ENCODE peak calls at places on chromosomes 1 and 21, in five cellular contexts. One of them, this sample, is unnamed.

GRCh38 chr1:20259646-20260045 is 31.0 kb upstream of the VWA5B1 start:
- DNase-seq in psoas muscle: no peak
- DNase-seq in GM03348: no peak
- DNase-seq in trophoblast cell: no peak
- DNase-seq in right lobe of liver: no peak
- DNase-seq in this sample: no peak

GRCh38 chr1:9186976-9187375 is 47.6 kb upstream of the H6PD start:
- DNase-seq in psoas muscle: no peak
- DNase-seq in GM03348: no peak
- DNase-seq in trophoblast cell: no peak
- DNase-seq in right lobe of liver: no peak
- DNase-seq in this sample: no peak

GRCh38 chr1:200979574-200980451 is 43.7 kb downstream of the KIF21B start:
- DNase-seq in psoas muscle: no peak
- DNase-seq in GM03348: no peak
- DNase-seq in trophoblast cell: peak; percentile 19
- DNase-seq in right lobe of liver: no peak
- DNase-seq in this sample: peak; percentile 47

GRCh38 chr1:4219826-4220225 is 319.8 kb upstream of the C1orf174 start:
- DNase-seq in psoas muscle: no peak
- DNase-seq in GM03348: no peak
- DNase-seq in trophoblast cell: no peak
- DNase-seq in right lobe of liver: no peak
- DNase-seq in this sample: no peak

GRCh38 chr21:42137191-42137913 is 66.2 kb downstream of the UMODL1 start:
- DNase-seq in psoas muscle: no peak
- DNase-seq in GM03348: no peak
- DNase-seq in trophoblast cell: no peak
- DNase-seq in right lobe of liver: peak; percentile 35
- DNase-seq in this sample: no peak

GRCh38 chr1:176205322-176205914 is 1.7 kb downstream of the COP1 start:
- DNase-seq in psoas muscle: no peak
- DNase-seq in GM03348: peak; percentile 10
- DNase-seq in trophoblast cell: no peak
- DNase-seq in right lobe of liver: no peak
- DNase-seq in this sample: no peak

GRCh38 chr1:6126028-6126427 is 54.1 kb downstream of the CHD5 start:
- DNase-seq in psoas muscle: no peak
- DNase-seq in GM03348: no peak
- DNase-seq in trophoblast cell: no peak
- DNase-seq in right lobe of liver: peak; percentile 30
- DNase-seq in this sample: no peak

GRCh38 chr1:46830665-46831322 is 31.9 kb downstream of the CYP4B1 start:
- DNase-seq in psoas muscle: no peak
- DNase-seq in GM03348: no peak
- DNase-seq in trophoblast cell: no peak
- DNase-seq in right lobe of liver: no peak
- DNase-seq in this sample: no peak

GRCh38 chr1:172948457-172948856 is 102.3 kb downstream of the TNFSF18 start:
- DNase-seq in psoas muscle: no peak
- DNase-seq in GM03348: peak; percentile 51
- DNase-seq in trophoblast cell: no peak
- DNase-seq in right lobe of liver: no peak
- DNase-seq in this sample: no peak

GRCh38 chr1:10721381-10722321 is 74.8 kb downstream of the CASZ1 start:
- DNase-seq in psoas muscle: no peak
- DNase-seq in GM03348: no peak
- DNase-seq in trophoblast cell: no peak
- DNase-seq in right lobe of liver: no peak
- DNase-seq in this sample: no peak

GRCh38 chr1:117708323-117709288 is 102.8 kb downstream of the TENT5C start:
- DNase-seq in psoas muscle: no peak
- DNase-seq in GM03348: no peak
- DNase-seq in trophoblast cell: no peak
- DNase-seq in right lobe of liver: no peak
- DNase-seq in this sample: no peak

GRCh38 chr1:114154146-114154962 is 685 bp upstream of the SYT6 start:
- DNase-seq in psoas muscle: no peak
- DNase-seq in GM03348: peak; percentile 36
- DNase-seq in trophoblast cell: no peak
- DNase-seq in right lobe of liver: no peak
- DNase-seq in this sample: no peak

GRCh38 chr1:48242126-48242736 is 19.7 kb downstream of the SLC5A9 start:
- DNase-seq in psoas muscle: no peak
- DNase-seq in GM03348: no peak
- DNase-seq in trophoblast cell: no peak
- DNase-seq in right lobe of liver: no peak
- DNase-seq in this sample: no peak

GRCh38 chr1:103948526-103948925 is 198.8 kb downstream of the AMY1C start:
- DNase-seq in psoas muscle: no peak
- DNase-seq in GM03348: no peak
- DNase-seq in trophoblast cell: no peak
- DNase-seq in right lobe of liver: no peak
- DNase-seq in this sample: peak; percentile 11

GRCh38 chr1:243890576-243890975 is 40.5 kb upstream of the AKT3 start:
- DNase-seq in psoas muscle: no peak
- DNase-seq in GM03348: peak; percentile 86
- DNase-seq in trophoblast cell: no peak
- DNase-seq in right lobe of liver: no peak
- DNase-seq in this sample: no peak

GRCh38 chr1:170685166-170685565 is 21.2 kb downstream of the PRRX1 start:
- DNase-seq in psoas muscle: no peak
- DNase-seq in GM03348: peak; percentile 47
- DNase-seq in trophoblast cell: no peak
- DNase-seq in right lobe of liver: no peak
- DNase-seq in this sample: no peak

GRCh38 chr1:212460376-212460775 is 27.7 kb downstream of the NENF start:
- DNase-seq in psoas muscle: no peak
- DNase-seq in GM03348: no peak
- DNase-seq in trophoblast cell: no peak
- DNase-seq in right lobe of liver: peak; percentile 42
- DNase-seq in this sample: no peak

GRCh38 chr1:99580451-99580850 is 65.5 kb upstream of the PALMD start:
- DNase-seq in psoas muscle: no peak
- DNase-seq in GM03348: peak; percentile 18
- DNase-seq in trophoblast cell: peak; percentile 70
- DNase-seq in right lobe of liver: no peak
- DNase-seq in this sample: no peak

GRCh38 chr1:11731719-11732283 is 4.1 kb upstream of the AGTRAP start:
- DNase-seq in psoas muscle: peak; percentile 82
- DNase-seq in GM03348: peak; percentile 91
- DNase-seq in trophoblast cell: no peak
- DNase-seq in right lobe of liver: no peak
- DNase-seq in this sample: no peak

GRCh38 chr1:145863272-145863671 is 4.4 kb upstream of the PIAS3 start:
- DNase-seq in psoas muscle: no peak
- DNase-seq in GM03348: no peak
- DNase-seq in trophoblast cell: no peak
- DNase-seq in right lobe of liver: no peak
- DNase-seq in this sample: no peak

GRCh38 chr1:225445644-225446297 is 17.9 kb upstream of the LBR start:
- DNase-seq in psoas muscle: no peak
- DNase-seq in GM03348: no peak
- DNase-seq in trophoblast cell: no peak
- DNase-seq in right lobe of liver: no peak
- DNase-seq in this sample: no peak

GRCh38 chr1:197481101-197481500 is 213.0 kb downstream of the CRB1 start:
- DNase-seq in psoas muscle: no peak
- DNase-seq in GM03348: no peak
- DNase-seq in trophoblast cell: no peak
- DNase-seq in right lobe of liver: no peak
- DNase-seq in this sample: no peak

GRCh38 chr1:154326546-154327465 is 1.5 kb downstream of the ATP8B2 start:
- DNase-seq in psoas muscle: peak; percentile 79
- DNase-seq in GM03348: peak; percentile 92
- DNase-seq in trophoblast cell: no peak
- DNase-seq in right lobe of liver: no peak
- DNase-seq in this sample: no peak

GRCh38 chr1:71919812-71920509 is 362.4 kb downstream of the NEGR1 start:
- DNase-seq in psoas muscle: no peak
- DNase-seq in GM03348: no peak
- DNase-seq in trophoblast cell: no peak
- DNase-seq in right lobe of liver: no peak
- DNase-seq in this sample: no peak

GRCh38 chr1:230375795-230376194 is 50.3 kb downstream of the PGBD5 start:
- DNase-seq in psoas muscle: no peak
- DNase-seq in GM03348: no peak
- DNase-seq in trophoblast cell: no peak
- DNase-seq in right lobe of liver: no peak
- DNase-seq in this sample: no peak

GRCh38 chr1:208162903-208163302 is 81.3 kb downstream of the PLXNA2 start:
- DNase-seq in psoas muscle: no peak
- DNase-seq in GM03348: no peak
- DNase-seq in trophoblast cell: no peak
- DNase-seq in right lobe of liver: no peak
- DNase-seq in this sample: no peak

GRCh38 chr21:16983425-16983824 is 529.4 kb upstream of the CXADR start:
- DNase-seq in psoas muscle: no peak
- DNase-seq in GM03348: no peak
- DNase-seq in trophoblast cell: no peak
- DNase-seq in right lobe of liver: no peak
- DNase-seq in this sample: no peak

GRCh38 chr1:64245495-64245894 is 42.1 kb downstream of the UBE2U start:
- DNase-seq in psoas muscle: no peak
- DNase-seq in GM03348: no peak
- DNase-seq in trophoblast cell: no peak
- DNase-seq in right lobe of liver: no peak
- DNase-seq in this sample: no peak

GRCh38 chr1:27624467-27625233 is 10.3 kb downstream of the FGR start:
- DNase-seq in psoas muscle: no peak
- DNase-seq in GM03348: no peak
- DNase-seq in trophoblast cell: no peak
- DNase-seq in right lobe of liver: no peak
- DNase-seq in this sample: no peak

GRCh38 chr1:18948913-18949688 is 7.4 kb downstream of the IFFO2 start:
- DNase-seq in psoas muscle: peak; percentile 77
- DNase-seq in GM03348: peak; percentile 84
- DNase-seq in trophoblast cell: no peak
- DNase-seq in right lobe of liver: peak; percentile 87
- DNase-seq in this sample: no peak

GRCh38 chr1:199855580-199855979 is 171.9 kb upstream of the NR5A2 start:
- DNase-seq in psoas muscle: no peak
- DNase-seq in GM03348: no peak
- DNase-seq in trophoblast cell: peak; percentile 83
- DNase-seq in right lobe of liver: no peak
- DNase-seq in this sample: peak; percentile 77

GRCh38 chr1:10833630-10834557 is 37.4 kb upstream of the CASZ1 start:
- DNase-seq in psoas muscle: no peak
- DNase-seq in GM03348: no peak
- DNase-seq in trophoblast cell: no peak
- DNase-seq in right lobe of liver: no peak
- DNase-seq in this sample: peak; percentile 35

GRCh38 chr21:41947596-41948403 is 6.0 kb downstream of the C2CD2 start:
- DNase-seq in psoas muscle: peak; percentile 45
- DNase-seq in GM03348: peak; percentile 72
- DNase-seq in trophoblast cell: no peak
- DNase-seq in right lobe of liver: no peak
- DNase-seq in this sample: no peak

GRCh38 chr1:189431437-189431836 is 1046.2 kb downstream of the BRINP3 start:
- DNase-seq in psoas muscle: no peak
- DNase-seq in GM03348: no peak
- DNase-seq in trophoblast cell: no peak
- DNase-seq in right lobe of liver: no peak
- DNase-seq in this sample: no peak

GRCh38 chr1:3427711-3428704 is 26.5 kb upstream of the ARHGEF16 start:
- DNase-seq in psoas muscle: no peak
- DNase-seq in GM03348: no peak
- DNase-seq in trophoblast cell: no peak
- DNase-seq in right lobe of liver: no peak
- DNase-seq in this sample: no peak

GRCh38 chr1:67830226-67830625 is 3.0 kb downstream of the GNG12 start:
- DNase-seq in psoas muscle: no peak
- DNase-seq in GM03348: peak; percentile 37
- DNase-seq in trophoblast cell: no peak
- DNase-seq in right lobe of liver: no peak
- DNase-seq in this sample: no peak